ENCODE peak calls at places on chromosomes 4 and X, in four cellular contexts. One of them, this sample, is unnamed. For H4K20me1, the result is how much of the 10 kb centered on the place peaks cover.

GRCh38 chrX:29671426-29671825 is 543.9 kb upstream of the MAGEB2 start:
- DNase-seq in HCT116: no peak
- DNase-seq in HepG2: no peak
- DNase-seq in GM12878: no peak
- DNase-seq in this sample: peak

GRCh38 chr4:101843054-101843453 is 52.5 kb downstream of the BANK1 start:
- DNase-seq in HCT116: no peak
- DNase-seq in HepG2: no peak
- DNase-seq in GM12878: no peak
- DNase-seq in this sample: no peak

GRCh38 chrX:108036298-108036973 is 8.4 kb upstream of the VSIG1 start:
- DNase-seq in HCT116: no peak
- DNase-seq in HepG2: peak
- DNase-seq in GM12878: no peak
- DNase-seq in this sample: peak

GRCh38 chrX:100296183-100296753 is 113.8 kb downstream of the PCDH19 start:
- DNase-seq in HCT116: no peak
- DNase-seq in HepG2: no peak
- DNase-seq in GM12878: no peak
- DNase-seq in this sample: no peak

GRCh38 chr4:165828928-165829327 is 44.1 kb upstream of the TLL1 start:
- DNase-seq in HCT116: no peak
- DNase-seq in HepG2: no peak
- DNase-seq in GM12878: no peak
- DNase-seq in this sample: no peak

GRCh38 chr4:16253127-16253960 is 27.1 kb upstream of the TAPT1 start:
- DNase-seq in HCT116: no peak
- DNase-seq in HepG2: peak
- DNase-seq in GM12878: no peak
- DNase-seq in this sample: peak

GRCh38 chr4:157221895-157222763 is 1.6 kb downstream of the GRIA2 start:
- DNase-seq in HCT116: no peak
- DNase-seq in HepG2: no peak
- DNase-seq in GM12878: no peak
- DNase-seq in this sample: peak

GRCh38 chr4:72313121-72313520 is 255.9 kb downstream of the ADAMTS3 start:
- DNase-seq in HCT116: no peak
- DNase-seq in HepG2: no peak
- DNase-seq in GM12878: no peak
- DNase-seq in this sample: no peak

GRCh38 chr4:129064717-129065116 is 28.6 kb downstream of the SCLT1 start:
- DNase-seq in HCT116: no peak
- DNase-seq in HepG2: no peak
- DNase-seq in GM12878: no peak
- DNase-seq in this sample: peak

GRCh38 chrX:85111347-85111746 is 107.7 kb downstream of the APOOL start:
- DNase-seq in HCT116: no peak
- DNase-seq in HepG2: no peak
- DNase-seq in GM12878: no peak
- DNase-seq in this sample: peak

GRCh38 chr4:39719804-39720580 is 22.1 kb downstream of the UBE2K start:
- DNase-seq in HCT116: no peak
- DNase-seq in HepG2: no peak
- DNase-seq in GM12878: no peak
- DNase-seq in this sample: no peak

GRCh38 chr4:121819216-121819980 is 4.3 kb downstream of the CCNA2 start:
- DNase-seq in HCT116: no peak
- DNase-seq in HepG2: no peak
- DNase-seq in GM12878: no peak
- DNase-seq in this sample: peak
- H4K20me1 ChIP-seq in HCT116: under half
- H4K20me1 ChIP-seq in HepG2: under half
- H4K20me1 ChIP-seq in GM12878: under half
- H4K20me1 ChIP-seq in this sample: under half

GRCh38 chr4:82803746-82804145 is 5.2 kb upstream of the SCD5 start:
- DNase-seq in HCT116: no peak
- DNase-seq in HepG2: no peak
- DNase-seq in GM12878: no peak
- DNase-seq in this sample: no peak
- TF ChIP-seq EZH2 in HCT116: no peak
- TF ChIP-seq EZH2 in HepG2: no peak
- TF ChIP-seq EZH2 in GM12878: no peak
- TF ChIP-seq EZH2 in this sample: no peak

GRCh38 chr4:8227201-8227770 is 28.2 kb downstream of the SH3TC1 start:
- DNase-seq in HCT116: no peak
- DNase-seq in HepG2: no peak
- DNase-seq in GM12878: no peak
- DNase-seq in this sample: no peak
- H4K20me1 ChIP-seq in HCT116: under half
- H4K20me1 ChIP-seq in HepG2: under half
- H4K20me1 ChIP-seq in GM12878: under half
- H4K20me1 ChIP-seq in this sample: under half

DNA sequence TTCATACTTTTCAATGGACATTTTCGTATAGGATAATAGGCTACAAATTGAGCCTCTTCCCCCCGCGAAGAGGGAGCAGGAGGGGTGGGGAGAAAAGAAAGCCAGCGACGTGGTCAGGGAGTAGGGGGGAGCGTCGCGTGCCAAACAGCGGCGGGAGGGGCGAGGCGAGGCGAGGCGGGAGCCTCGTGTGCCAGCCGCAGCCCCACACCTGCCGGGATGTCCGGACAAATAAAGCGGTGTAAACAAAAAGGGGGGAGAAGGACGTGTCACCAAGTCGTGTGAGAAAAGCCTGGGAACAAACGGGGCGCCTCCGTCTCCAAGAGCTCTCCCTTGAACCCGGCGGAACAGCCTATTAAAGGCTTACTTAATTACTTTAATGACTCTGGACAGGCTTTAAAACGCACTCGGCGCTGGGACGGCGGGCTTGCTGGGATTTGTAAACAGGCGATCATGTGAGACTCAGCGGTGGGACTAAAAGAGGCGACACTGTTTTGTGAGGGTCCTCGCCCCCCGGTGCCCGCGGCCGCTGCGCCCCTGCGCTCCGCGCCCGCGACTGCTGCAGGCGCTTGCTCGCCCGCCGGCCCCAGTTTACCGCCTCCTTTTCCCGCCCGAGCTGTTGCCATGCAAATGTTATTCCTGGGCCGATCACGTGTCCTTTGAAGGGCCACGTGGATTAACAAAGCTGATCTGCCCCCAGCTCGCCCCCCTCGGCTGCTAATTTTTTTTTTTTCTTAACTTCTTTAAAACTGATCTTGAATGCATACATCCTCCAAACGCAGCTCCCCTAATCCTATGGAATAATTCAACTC is at the start of gene HELT:
- DNase-seq in HCT116: no peak
- DNase-seq in HepG2: no peak
- DNase-seq in GM12878: no peak
- DNase-seq in this sample: no peak
- TF ChIP-seq EZH2 in HCT116: no peak
- TF ChIP-seq EZH2 in HepG2: no peak
- TF ChIP-seq EZH2 in GM12878: no peak
- TF ChIP-seq EZH2 in this sample: no peak

GRCh38 chr4:878796-879729 is 53.1 kb downstream of the GAK start:
- DNase-seq in HCT116: no peak
- DNase-seq in HepG2: no peak
- DNase-seq in GM12878: no peak
- DNase-seq in this sample: no peak

GRCh38 chr4:881709-882108 is 50.4 kb downstream of the GAK start:
- DNase-seq in HCT116: no peak
- DNase-seq in HepG2: no peak
- DNase-seq in GM12878: no peak
- DNase-seq in this sample: no peak

GRCh38 chr4:879730-880079 is 52.4 kb downstream of the GAK start:
- DNase-seq in HCT116: no peak
- DNase-seq in HepG2: no peak
- DNase-seq in GM12878: peak
- DNase-seq in this sample: no peak

GRCh38 chr4:882646-883045 is 49.5 kb downstream of the GAK start:
- DNase-seq in HCT116: no peak
- DNase-seq in HepG2: no peak
- DNase-seq in GM12878: no peak
- DNase-seq in this sample: no peak

DNA sequence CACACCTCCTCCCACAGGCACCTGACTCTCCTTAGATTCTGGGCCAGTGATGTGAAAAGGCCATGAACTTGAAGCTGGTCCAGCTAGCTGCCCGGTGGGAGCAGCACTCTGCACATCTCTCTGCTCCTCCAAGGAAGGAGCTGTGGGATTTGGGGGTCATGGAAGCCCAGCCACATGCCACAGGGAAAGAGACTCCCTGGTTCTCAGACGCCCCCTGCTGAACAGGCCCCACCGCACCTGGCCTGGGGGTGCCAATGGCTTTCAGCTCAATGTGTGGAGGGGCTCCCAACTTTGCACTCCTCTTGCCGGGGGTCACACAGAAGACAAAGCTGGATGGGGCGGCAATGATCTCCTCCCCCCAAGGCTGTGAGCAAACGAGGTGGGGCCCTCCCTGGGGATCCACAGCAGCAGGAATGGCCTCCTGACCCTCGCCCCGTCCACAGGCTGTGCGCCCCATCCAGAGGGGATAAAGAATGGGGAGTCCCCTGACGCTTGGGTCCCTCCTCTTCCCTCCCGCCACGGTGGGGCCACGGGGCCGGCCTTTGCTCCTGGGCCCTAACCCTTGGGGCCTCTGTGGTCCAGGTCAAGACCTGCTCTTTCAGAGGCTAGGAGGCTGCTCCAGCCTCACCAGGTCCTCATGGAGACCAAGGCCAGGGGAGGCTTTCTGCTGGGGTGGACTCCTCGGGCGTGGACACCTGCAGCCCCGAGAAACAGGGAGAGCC is 51.3 kb downstream of the GAK start:
- DNase-seq in HCT116: no peak
- DNase-seq in HepG2: no peak
- DNase-seq in GM12878: no peak
- DNase-seq in this sample: no peak
- H4K20me1 ChIP-seq in HCT116: under half
- H4K20me1 ChIP-seq in HepG2: under half
- H4K20me1 ChIP-seq in GM12878: under half
- H4K20me1 ChIP-seq in this sample: under half

This sample was measured in fibroblast of lung.